ENCODE peak calls at places on chromosomes 13 and 19, in six cellular contexts. H is midbrain; W is fibroblast of lung; B is type B pancreatic cell; G is activated naive CD4-positive, alpha-beta T cell treated with anti-CD3 and anti-CD28 coated beads for 36 hours; L is cardiac muscle cell. O is an unnamed sample.

GRCh38 chr19:30165228-30165813 is 206.9 kb upstream of the ZNF536 start:
- DNase-seq in H (no peak), W (no peak), B (no peak), G (no peak), L (no peak), O (no peak)

GRCh38 chr13:71285700-71286099 is 581.3 kb downstream of the DACH1 start:
- DNase-seq in H (no peak), W (no peak), B (no peak), G (peak; percentile 30), L (peak; percentile 1), O (no peak)

GRCh38 chr13:76161143-76161542 is 525.0 kb downstream of the LMO7 start:
- DNase-seq in H (no peak), W (peak; percentile 39), B (no peak), G (no peak), L (no peak), O (no peak)

GRCh38 chr19:43763473-43763939 is 8.7 kb upstream of the SMG9 start:
- DNase-seq in H (no peak), W (no peak), B (no peak), G (peak; percentile 42), L (no peak), O (no peak)

GRCh38 chr13:48618937-48619336 is 34.8 kb upstream of the CYSLTR2 start:
- DNase-seq in H (no peak), W (no peak), B (no peak), G (no peak), L (no peak), O (no peak)

GRCh38 chr19:6217752-6218403 is 61.9 kb downstream of the MLLT1 start:
- DNase-seq in H (no peak), W (no peak), B (no peak), G (no peak), L (no peak), O (peak; percentile 66)

GRCh38 chr19:13260883-13261653 is 110.9 kb downstream of the IER2 start:
- DNase-seq in H (no peak), W (peak; percentile 88), B (no peak), G (peak; percentile 51), L (peak; percentile 55), O (no peak)

GRCh38 chr19:41753936-41754529 is 1.3 kb upstream of the CEACAM6 start:
- DNase-seq in H (peak; percentile 16), W (peak; percentile 11), B (no peak), G (peak; percentile 85), L (peak; percentile 36), O (no peak)

GRCh38 chr19:46898731-46899130 is 37.9 kb downstream of the ARHGAP35 start:
- DNase-seq in H (peak; percentile 63), W (peak; percentile 33), B (no peak), G (no peak), L (peak; percentile 80), O (no peak)

GRCh38 chr19:14432817-14433453 is at the start of gene PKN1:
- DNase-seq in H (peak; percentile 68), W (peak; percentile 36), B (no peak), G (peak; percentile 33), L (peak; percentile 46), O (peak; percentile 86)

GRCh38 chr19:39384839-39385568 is 5.9 kb downstream of the PAF1 start:
- DNase-seq in H (no peak), W (no peak), B (no peak), G (no peak), L (no peak), O (no peak)

GRCh38 chr19:50568321-50569022 is at the start of gene LRRC4B:
- DNase-seq in H (peak; percentile 61), W (no peak), B (no peak), G (no peak), L (peak; percentile 16), O (no peak)

GRCh38 chr13:73268306-73268705 is 209.5 kb downstream of the KLF5 start:
- DNase-seq in H (no peak), W (peak; percentile 17), B (no peak), G (no peak), L (peak; percentile 38), O (no peak)

GRCh38 chr13:112001571-112001970 is 65.4 kb upstream of the SOX1 start:
- DNase-seq in H (no peak), W (no peak), B (no peak), G (no peak), L (no peak), O (no peak)

GRCh38 chr13:85255978-85256377 is 543.2 kb downstream of the SLITRK6 start:
- DNase-seq in H (no peak), W (no peak), B (no peak), G (no peak), L (peak; percentile 20), O (no peak)

GRCh38 chr13:44715287-44716224 is 139.4 kb upstream of the TSC22D1 start:
- DNase-seq in H (no peak), W (no peak), B (no peak), G (no peak), L (peak; percentile 37), O (no peak)

GRCh38 chr13:40798380-40798779 is 9.0 kb downstream of the SLC25A15 start:
- DNase-seq in H (no peak), W (no peak), B (no peak), G (peak; percentile 19), L (no peak), O (no peak)

GRCh38 chr13:52845334-52845761 is 3.1 kb downstream of the PCDH8 start:
- DNase-seq in H (no peak), W (no peak), B (no peak), G (peak; percentile 18), L (no peak), O (no peak)

GRCh38 chr19:5621945-5622464 is 571 bp downstream of the SAFB2 start:
- DNase-seq in H (no peak), W (no peak), B (no peak), G (peak; percentile 56), L (no peak), O (no peak)

GRCh38 chr19:38519988-38520387 is 86.5 kb downstream of the RYR1 start:
- DNase-seq in H (no peak), W (no peak), B (no peak), G (no peak), L (no peak), O (no peak)

GRCh38 chr19:5369962-5370367 is 29.4 kb upstream of the PTPRS start:
- DNase-seq in H (no peak), W (peak; percentile 17), B (peak; percentile 83), G (peak; percentile 78), L (peak; percentile 50), O (no peak)

GRCh38 chr13:99436013-99436412 is 65.3 kb upstream of the TM9SF2 start:
- DNase-seq in H (no peak), W (no peak), B (no peak), G (peak; percentile 19), L (no peak), O (no peak)

GRCh38 chr19:3725640-3726310 is 17.6 kb downstream of the TJP3 start:
- DNase-seq in H (no peak), W (no peak), B (no peak), G (no peak), L (peak; percentile 20), O (no peak)

GRCh38 chr13:62168891-62169290 is 753.2 kb upstream of the PCDH20 start:
- DNase-seq in H (no peak), W (no peak), B (no peak), G (no peak), L (no peak), O (no peak)

GRCh38 chr19:48154003-48154402 is 16.1 kb downstream of the LIG1 start:
- DNase-seq in H (no peak), W (no peak), B (no peak), G (no peak), L (no peak), O (no peak)

GRCh38 chr13:75368167-75368566 is 113.8 kb downstream of the TBC1D4 start:
- DNase-seq in H (no peak), W (peak; percentile 93), B (no peak), G (peak; percentile 17), L (peak; percentile 93), O (no peak)

GRCh38 chr13:95604534-95604915 is 40.0 kb downstream of the DZIP1 start:
- DNase-seq in H (no peak), W (peak; percentile 25), B (no peak), G (no peak), L (no peak), O (no peak)

GRCh38 chr13:78139765-78140164 is 221.1 kb upstream of the EDNRB start:
- DNase-seq in H (no peak), W (no peak), B (no peak), G (no peak), L (no peak), O (no peak)

GRCh38 chr19:334296-335071 is 10.1 kb downstream of the MIER2 start:
- DNase-seq in H (no peak), W (no peak), B (no peak), G (no peak), L (no peak), O (no peak)

GRCh38 chr19:5074830-5075394 is 106.0 kb downstream of the KDM4B start:
- DNase-seq in H (no peak), W (no peak), B (no peak), G (no peak), L (no peak), O (no peak)

GRCh38 chr19:18650468-18651001 is 13.7 kb downstream of the KLHL26 start:
- DNase-seq in H (no peak), W (peak; percentile 92), B (no peak), G (no peak), L (peak; percentile 69), O (peak; percentile 86)